ENCODE peak calls at places on chromosome 16, in six cellular contexts. One of them, this sample, is unnamed.

GRCh38 chr16:85220125-85220839 is 108.0 kb upstream of the CIBAR2 start:
- DNase-seq in endothelial cell: no peak
- DNase-seq in AG04450: peak
- DNase-seq in activated naive CD4-positive, alpha-beta T cell: no peak
- DNase-seq in ELR: peak
- DNase-seq in A549: no peak
- DNase-seq in this sample: no peak

GRCh38 chr16:54355251-54355650 is 68.7 kb upstream of the IRX3 start:
- DNase-seq in endothelial cell: no peak
- DNase-seq in AG04450: no peak
- DNase-seq in activated naive CD4-positive, alpha-beta T cell: no peak
- DNase-seq in ELR: peak
- DNase-seq in A549: no peak
- DNase-seq in this sample: no peak

GRCh38 chr16:72645526-72645925 is 402.4 kb downstream of the ZFHX3 start:
- DNase-seq in endothelial cell: no peak
- DNase-seq in AG04450: no peak
- DNase-seq in activated naive CD4-positive, alpha-beta T cell: no peak
- DNase-seq in ELR: peak
- DNase-seq in A549: no peak
- DNase-seq in this sample: no peak

GRCh38 chr16:13873835-13874438 is 46.0 kb upstream of the ERCC4 start:
- DNase-seq in endothelial cell: peak
- DNase-seq in AG04450: no peak
- DNase-seq in activated naive CD4-positive, alpha-beta T cell: no peak
- DNase-seq in ELR: peak
- DNase-seq in A549: peak
- DNase-seq in this sample: no peak

GRCh38 chr16:23524886-23525285 is 14.6 kb upstream of the GGA2 start:
- DNase-seq in endothelial cell: no peak
- DNase-seq in AG04450: no peak
- DNase-seq in activated naive CD4-positive, alpha-beta T cell: no peak
- DNase-seq in ELR: no peak
- DNase-seq in A549: no peak
- DNase-seq in this sample: no peak

GRCh38 chr16:11181889-11182279 is 74.1 kb downstream of the SOCS1 start:
- DNase-seq in endothelial cell: no peak
- DNase-seq in AG04450: no peak
- DNase-seq in activated naive CD4-positive, alpha-beta T cell: no peak
- DNase-seq in ELR: peak
- DNase-seq in A549: no peak
- DNase-seq in this sample: no peak

GRCh38 chr16:89717310-89718197 is 3.1 kb downstream of the VPS9D1 start:
- DNase-seq in endothelial cell: no peak
- DNase-seq in AG04450: no peak
- DNase-seq in activated naive CD4-positive, alpha-beta T cell: no peak
- DNase-seq in ELR: no peak
- DNase-seq in A549: no peak
- DNase-seq in this sample: no peak

GRCh38 chr16:89938636-89938885 is 10.0 kb upstream of the DEF8 start:
- DNase-seq in endothelial cell: no peak
- DNase-seq in AG04450: no peak
- DNase-seq in activated naive CD4-positive, alpha-beta T cell: no peak
- DNase-seq in ELR: no peak
- DNase-seq in A549: no peak
- DNase-seq in this sample: no peak

GRCh38 chr16:10982430-10983174 is 38.2 kb downstream of the CLEC16A start:
- DNase-seq in endothelial cell: no peak
- DNase-seq in AG04450: no peak
- DNase-seq in activated naive CD4-positive, alpha-beta T cell: no peak
- DNase-seq in ELR: no peak
- DNase-seq in A549: no peak
- DNase-seq in this sample: no peak

GRCh38 chr16:62036807-62037135 is 533 bp upstream of the CDH8 start:
- DNase-seq in endothelial cell: no peak
- DNase-seq in AG04450: no peak
- DNase-seq in activated naive CD4-positive, alpha-beta T cell: no peak
- DNase-seq in ELR: no peak
- DNase-seq in A549: no peak
- DNase-seq in this sample: no peak

GRCh38 chr16:87721622-87722565 is 43.9 kb downstream of the KLHDC4 start:
- DNase-seq in endothelial cell: no peak
- DNase-seq in AG04450: no peak
- DNase-seq in activated naive CD4-positive, alpha-beta T cell: no peak
- DNase-seq in ELR: no peak
- DNase-seq in A549: no peak
- DNase-seq in this sample: no peak

GRCh38 chr16:53632526-53632925 is 71.1 kb downstream of the RPGRIP1L start:
- DNase-seq in endothelial cell: no peak
- DNase-seq in AG04450: no peak
- DNase-seq in activated naive CD4-positive, alpha-beta T cell: no peak
- DNase-seq in ELR: no peak
- DNase-seq in A549: no peak
- DNase-seq in this sample: no peak

GRCh38 chr16:17544785-17545184 is 74.0 kb upstream of the XYLT1 start:
- DNase-seq in endothelial cell: peak
- DNase-seq in AG04450: no peak
- DNase-seq in activated naive CD4-positive, alpha-beta T cell: no peak
- DNase-seq in ELR: peak
- DNase-seq in A549: peak
- DNase-seq in this sample: no peak

GRCh38 chr16:48534601-48535340 is 75.2 kb downstream of the N4BP1 start:
- DNase-seq in endothelial cell: no peak
- DNase-seq in AG04450: no peak
- DNase-seq in activated naive CD4-positive, alpha-beta T cell: no peak
- DNase-seq in ELR: no peak
- DNase-seq in A549: no peak
- DNase-seq in this sample: no peak

GRCh38 chr16:12327971-12328726 is 351.6 kb downstream of the SNX29 start:
- DNase-seq in endothelial cell: no peak
- DNase-seq in AG04450: no peak
- DNase-seq in activated naive CD4-positive, alpha-beta T cell: no peak
- DNase-seq in ELR: no peak
- DNase-seq in A549: no peak
- DNase-seq in this sample: no peak

GRCh38 chr16:80511824-80512223 is 29.0 kb upstream of the DYNLRB2 start:
- DNase-seq in endothelial cell: no peak
- DNase-seq in AG04450: no peak
- DNase-seq in activated naive CD4-positive, alpha-beta T cell: no peak
- DNase-seq in ELR: no peak
- DNase-seq in A549: no peak
- DNase-seq in this sample: no peak

GRCh38 chr16:21720533-21720932 is 56.8 kb downstream of the OTOA start:
- DNase-seq in endothelial cell: no peak
- DNase-seq in AG04450: no peak
- DNase-seq in activated naive CD4-positive, alpha-beta T cell: no peak
- DNase-seq in ELR: no peak
- DNase-seq in A549: no peak
- DNase-seq in this sample: no peak

GRCh38 chr16:55398683-55399230 is 74.8 kb downstream of the IRX6 start:
- DNase-seq in endothelial cell: no peak
- DNase-seq in AG04450: no peak
- DNase-seq in activated naive CD4-positive, alpha-beta T cell: no peak
- DNase-seq in ELR: no peak
- DNase-seq in A549: no peak
- DNase-seq in this sample: no peak

GRCh38 chr16:814974-815373 is 14.4 kb upstream of the GNG13 start:
- DNase-seq in endothelial cell: no peak
- DNase-seq in AG04450: peak
- DNase-seq in activated naive CD4-positive, alpha-beta T cell: no peak
- DNase-seq in ELR: peak
- DNase-seq in A549: no peak
- DNase-seq in this sample: no peak

GRCh38 chr16:4123617-4124300 is 7.5 kb upstream of the ADCY9 start:
- DNase-seq in endothelial cell: no peak
- DNase-seq in AG04450: peak
- DNase-seq in activated naive CD4-positive, alpha-beta T cell: no peak
- DNase-seq in ELR: peak
- DNase-seq in A549: no peak
- DNase-seq in this sample: no peak